ENCODE peak calls at places on chromosomes 5 and 9, in seven cellular contexts. G is GM23338, S is stomach, M is SK-N-SH, Y is HL-60, Q is prostate gland, O is spleen. D is an unnamed sample.

GRCh38 chr5:132491368-132492364 is 1.1 kb upstream of the IRF1 start:
- DNase-seq in G (peak), S (peak), M (no peak), Y (no peak), Q (no peak), O (peak), D (peak)

GRCh38 chr9:107615325-107615724 is 125.8 kb upstream of the KLF4 start:
- DNase-seq in G (no peak), S (no peak), M (no peak), Y (peak), Q (no peak), O (no peak), D (no peak)

GRCh38 chr5:132364319-132364718 is 5.2 kb upstream of the SLC22A5 start:
- DNase-seq in G (no peak), S (no peak), M (no peak), Y (no peak), Q (no peak), O (no peak), D (no peak)

GRCh38 chr5:102901821-102902448 is 146.8 kb downstream of the PAM start:
- DNase-seq in G (no peak), S (no peak), M (no peak), Y (no peak), Q (no peak), O (no peak), D (no peak)

GRCh38 chr9:117092582-117092981 is 322.3 kb downstream of the ASTN2 start:
- DNase-seq in G (no peak), S (no peak), M (no peak), Y (no peak), Q (no peak), O (no peak), D (no peak)

GRCh38 chr5:173329370-173330150 is 1.3 kb upstream of the STC2 start:
- DNase-seq in G (peak), S (no peak), M (peak), Y (no peak), Q (no peak), O (no peak), D (peak)

GRCh38 chr5:79872309-79872708 is 118.8 kb downstream of the MTX3 start:
- DNase-seq in G (no peak), S (no peak), M (no peak), Y (no peak), Q (no peak), O (no peak), D (no peak)

GRCh38 chr5:96875805-96876291 is 452 bp upstream of the ERAP2 start:
- DNase-seq in G (no peak), S (no peak), M (no peak), Y (no peak), Q (no peak), O (no peak), D (no peak)

GRCh38 chr5:39547548-39548154 is 122.9 kb upstream of the DAB2 start:
- DNase-seq in G (peak), S (no peak), M (peak), Y (no peak), Q (peak), O (no peak), D (no peak)

GRCh38 chr5:58925627-58926545 is 343.0 kb downstream of the RAB3C start:
- DNase-seq in G (peak), S (no peak), M (no peak), Y (no peak), Q (no peak), O (no peak), D (peak)

GRCh38 chr5:33299621-33300208 is 141.1 kb upstream of the TARS1 start:
- DNase-seq in G (peak), S (no peak), M (peak), Y (no peak), Q (peak), O (no peak), D (no peak)

GRCh38 chr9:84238652-84239051 is 101.9 kb downstream of the SLC28A3 start:
- DNase-seq in G (no peak), S (no peak), M (no peak), Y (peak), Q (no peak), O (no peak), D (no peak)

GRCh38 chr5:113294341-113295110 is 140.3 kb downstream of the TSSK1B start:
- DNase-seq in G (peak), S (peak), M (peak), Y (no peak), Q (peak), O (peak), D (peak)
- TF ChIP-seq CTCF in G (peak), S (no peak), M (peak), Y (no peak), Q (peak), O (no peak), D (no peak)

GRCh38 chr5:149583394-149583793 is 2.1 kb downstream of the ARHGEF37 start:
- DNase-seq in G (no peak), S (peak), M (no peak), Y (no peak), Q (peak), O (no peak), D (no peak)
- TF ChIP-seq POLR2AphosphoS5 in G (no peak), S (peak), M (no peak), Y (no peak), Q (peak), O (no peak), D (no peak)

GRCh38 chr5:178204205-178205009 is at the start of gene HNRNPAB:
- DNase-seq in G (peak), S (peak), M (peak), Y (peak), Q (peak), O (peak), D (peak)
- TF ChIP-seq CTCF in G (no peak), S (no peak), M (no peak), Y (no peak), Q (no peak), O (no peak), D (no peak)

GRCh38 chr9:72355153-72355552 is 9.9 kb downstream of the ZFAND5 start:
- DNase-seq in G (no peak), S (no peak), M (no peak), Y (no peak), Q (no peak), O (no peak), D (no peak)

GRCh38 chr9:72353455-72354116 is 11.4 kb downstream of the ZFAND5 start:
- DNase-seq in G (no peak), S (no peak), M (no peak), Y (no peak), Q (no peak), O (no peak), D (no peak)

GRCh38 chr9:72352911-72353388 is 12.1 kb downstream of the ZFAND5 start:
- DNase-seq in G (peak), S (no peak), M (no peak), Y (no peak), Q (no peak), O (no peak), D (no peak)

GRCh38 chr9:72356019-72356653 is 8.9 kb downstream of the ZFAND5 start:
- DNase-seq in G (no peak), S (no peak), M (peak), Y (no peak), Q (no peak), O (no peak), D (no peak)

GRCh38 chr9:72354704-72355103 is 10.3 kb downstream of the ZFAND5 start:
- DNase-seq in G (no peak), S (no peak), M (no peak), Y (no peak), Q (no peak), O (no peak), D (no peak)
- TF ChIP-seq POLR2AphosphoS5 in G (no peak), S (no peak), M (no peak), Y (no peak), Q (no peak), O (peak), D (no peak)

D was measured in breast epithelium.